ENCODE peak calls at places on chromosomes 3 and 15, in eight cellular contexts. S is ELR, Y is dermis blood vessel endothelial cell, J is HEK293T, H is GM10248, Z is nucleus accumbens, G is GM20000, O is mesendoderm. B is an unnamed sample.

GRCh38 chr15:64527263-64527984 is 67.0 kb downstream of the ZNF609 start:
- DNase-seq in S (peak), O (peak), J (no peak), G (no peak), H (no peak), Y (peak), Z (no peak), B (no peak)

GRCh38 chr3:71428841-71429609 is 154.5 kb downstream of the FOXP1 start:
- DNase-seq in G (no peak), S (no peak), Y (peak), Z (no peak), H (no peak), O (no peak), J (peak), B (no peak)

GRCh38 chr3:194380300-194380699 is 10.8 kb upstream of the LRRC15 start:
- DNase-seq in Y (peak), J (no peak), O (no peak), H (no peak), G (no peak), Z (no peak), S (no peak), B (no peak)

GRCh38 chr3:45166283-45166879 is 20.2 kb upstream of the CDCP1 start:
- DNase-seq in H (no peak), Z (no peak), Y (no peak), G (no peak), S (no peak), O (no peak), J (no peak), B (no peak)

GRCh38 chr15:39543651-39544050 is 37.2 kb upstream of the THBS1 start:
- DNase-seq in Z (no peak), Y (no peak), H (no peak), S (no peak), G (no peak), O (peak), J (no peak), B (no peak)

GRCh38 chr3:128241741-128242140 is 88.5 kb downstream of the EEFSEC start:
- DNase-seq in S (no peak), Z (no peak), Y (no peak), G (no peak), O (no peak), H (no peak), J (no peak), B (no peak)

GRCh38 chr3:66582721-66583141 is 81.9 kb upstream of the LRIG1 start:
- DNase-seq in S (no peak), J (no peak), G (peak), Z (no peak), Y (no peak), O (no peak), H (peak), B (peak)

GRCh38 chr3:126127452-126127851 is 43.5 kb upstream of the SLC41A3 start:
- DNase-seq in H (no peak), G (no peak), Y (no peak), Z (no peak), O (no peak), S (no peak), J (no peak), B (no peak)

GRCh38 chr15:81418891-81419290 is 44.9 kb upstream of the TMC3 start:
- DNase-seq in H (no peak), G (no peak), Y (no peak), O (peak), Z (no peak), J (no peak), S (no peak), B (no peak)

GRCh38 chr3:125433611-125434041 is 58.5 kb upstream of the ZNF148 start:
- DNase-seq in O (no peak), S (peak), J (no peak), G (no peak), H (no peak), Y (no peak), Z (no peak), B (no peak)

GRCh38 chr15:77819271-77819806 is 186.6 kb upstream of the LINGO1 start:
- DNase-seq in S (no peak), H (no peak), G (peak), O (no peak), J (peak), Z (peak), Y (no peak), B (peak)

GRCh38 chr3:65516998-65517397 is 521.7 kb downstream of the MAGI1 start:
- DNase-seq in J (no peak), G (no peak), Z (no peak), H (no peak), O (no peak), Y (no peak), S (no peak), B (no peak)

GRCh38 chr3:189756651-189757078 is 125.5 kb downstream of the TP63 start:
- DNase-seq in H (no peak), Z (no peak), J (no peak), O (peak), S (peak), G (no peak), Y (no peak), B (no peak)

GRCh38 chr3:127604035-127604434 is 5.8 kb downstream of the MCM2 start:
- DNase-seq in Y (no peak), O (no peak), H (no peak), Z (no peak), J (no peak), S (no peak), G (peak), B (no peak)

GRCh38 chr3:13520326-13520880 is 28.5 kb upstream of the FBLN2 start:
- DNase-seq in G (no peak), Z (no peak), S (no peak), Y (no peak), H (no peak), O (no peak), J (no peak), B (no peak)

GRCh38 chr15:101179341-101180153 is 72.3 kb downstream of the CHSY1 start:
- DNase-seq in O (no peak), Z (no peak), G (no peak), J (no peak), H (no peak), Y (no peak), S (no peak), B (no peak)

GRCh38 chr3:36843065-36844051 is 79.0 kb upstream of the DCLK3 start:
- DNase-seq in J (peak), G (peak), Z (peak), S (peak), Y (peak), O (peak), H (peak), B (peak)

GRCh38 chr3:188937389-188937788 is 234.4 kb upstream of the TPRG1 start:
- DNase-seq in O (peak), Z (no peak), Y (peak), G (no peak), S (no peak), H (no peak), J (no peak), B (no peak)

GRCh38 chr3:187719628-187720336 is 17.4 kb upstream of the RTP2 start:
- DNase-seq in Y (no peak), G (no peak), Z (peak), J (no peak), S (no peak), O (no peak), H (no peak), B (no peak)

GRCh38 chr3:45994661-45995369 is 809 bp downstream of the FYCO1 start:
- DNase-seq in Z (no peak), G (peak), S (peak), O (peak), H (peak), J (peak), Y (peak), B (peak)

GRCh38 chr15:71083349-71083748 is 31.9 kb upstream of the THSD4 start:
- DNase-seq in S (no peak), H (no peak), Z (no peak), J (no peak), O (no peak), G (no peak), Y (peak), B (no peak)

GRCh38 chr15:79834496-79834895 is 62.3 kb downstream of the MTHFS start:
- DNase-seq in O (no peak), G (no peak), Y (no peak), J (no peak), Z (no peak), S (no peak), H (no peak), B (peak)

GRCh38 chr3:165746874-165747273 is 90.3 kb downstream of the BCHE start:
- DNase-seq in Z (no peak), S (no peak), Y (no peak), H (no peak), O (no peak), G (no peak), J (no peak), B (no peak)

GRCh38 chr3:12984023-12984823 is 89.0 kb downstream of the IQSEC1 start:
- DNase-seq in O (peak), Y (peak), S (peak), H (peak), G (peak), J (peak), Z (peak), B (peak)

GRCh38 chr3:186142556-186142955 is 33.7 kb upstream of the ETV5 start:
- DNase-seq in G (no peak), Y (no peak), H (no peak), Z (no peak), S (no peak), O (no peak), J (no peak), B (no peak)

GRCh38 chr15:70643783-70644125 is 119.6 kb downstream of the UACA start:
- DNase-seq in O (peak), S (peak), Z (no peak), G (no peak), J (no peak), H (no peak), Y (no peak), B (no peak)

GRCh38 chr3:152317956-152318355 is 49.2 kb downstream of the MBNL1 start:
- DNase-seq in O (no peak), Y (peak), Z (no peak), G (no peak), S (peak), H (no peak), J (no peak), B (no peak)

GRCh38 chr3:39479701-39480414 is 12.4 kb downstream of the MOBP start:
- DNase-seq in J (no peak), G (no peak), Y (no peak), Z (no peak), S (no peak), H (no peak), O (no peak), B (no peak)

GRCh38 chr3:184718431-184718830 is 6.6 kb upstream of the MAGEF1 start:
- DNase-seq in S (no peak), H (no peak), J (no peak), G (no peak), Z (no peak), Y (no peak), O (peak), B (no peak)

B was measured in GM13977.